ENCODE peak calls at places on chromosomes 4 and X, in eight cellular contexts. Z, J, T, Q, K, W, R and G are unnamed samples. For H3K4me1 and H3K36me3, the result is how much of the 10 kb centered on the place peaks cover.

GRCh38 chrX:130330706-130331105 is 9.0 kb upstream of the SLC25A14 start:
- DNase-seq in Z (no peak), J (peak), T (peak), Q (peak), K (no peak), W (peak), R (peak), G (peak)

GRCh38 chr4:84366932-84367331 is 132.2 kb downstream of the NKX6-1 start:
- DNase-seq in Z (no peak), J (no peak), T (no peak), Q (no peak), K (no peak), W (no peak), R (no peak), G (no peak)

GRCh38 chrX:53287493-53288138 is 6.2 kb upstream of the IQSEC2 start:
- DNase-seq in Z (no peak), J (no peak), T (peak), Q (peak), K (peak), W (peak), R (peak), G (peak)

GRCh38 chr4:127622923-127623754 is 9.6 kb upstream of the INTU start:
- DNase-seq in Z (no peak), J (no peak), T (no peak), Q (peak), K (no peak), W (peak), R (peak), G (peak)

GRCh38 chr4:170202721-170203120 is 113.0 kb upstream of the AADAT start:
- DNase-seq in Z (no peak), J (no peak), T (no peak), Q (no peak), K (no peak), W (no peak), R (no peak), G (no peak)

GRCh38 chr4:86661006-86661405 is 66.9 kb downstream of the PTPN13 start:
- DNase-seq in Z (no peak), J (no peak), T (no peak), Q (no peak), K (no peak), W (no peak), R (no peak), G (no peak)

GRCh38 chrX:141733371-141733770 is 34.8 kb upstream of the SPANXD start:
- DNase-seq in Z (no peak), J (no peak), T (no peak), Q (no peak), K (no peak), W (no peak), R (no peak), G (no peak)

GRCh38 chrX:75084757-75085156 is 71.3 kb downstream of the ABCB7 start:
- DNase-seq in Z (no peak), J (no peak), T (no peak), Q (no peak), K (no peak), W (no peak), R (no peak), G (no peak)

GRCh38 chr4:3332498-3332897 is 39.7 kb downstream of the RGS12 start:
- DNase-seq in Z (no peak), J (no peak), T (no peak), Q (no peak), K (peak), W (no peak), R (no peak), G (no peak)

GRCh38 chr4:101418055-101418454 is 70.7 kb upstream of the PPP3CA start:
- DNase-seq in Z (no peak), J (peak), T (no peak), Q (no peak), K (no peak), W (no peak), R (peak), G (no peak)

GRCh38 chrX:73028876-73029275 is 26.1 kb downstream of the PABPC1L2B start:
- DNase-seq in Z (no peak), J (no peak), T (no peak), Q (no peak), K (no peak), W (no peak), R (no peak), G (no peak)

GRCh38 chr4:1379801-1380331 is 26.4 kb downstream of the NKX1-1 start:
- DNase-seq in Z (no peak), J (no peak), T (no peak), Q (peak), K (no peak), W (peak), R (no peak), G (no peak)

GRCh38 chrX:40552768-40553167 is 28.0 kb upstream of the ATP6AP2 start:
- DNase-seq in Z (no peak), J (no peak), T (no peak), Q (no peak), K (no peak), W (no peak), R (peak), G (no peak)

GRCh38 chrX:386239-386767 is 404 bp downstream of the PPP2R3B start:
- DNase-seq in Z (no peak), J (no peak), T (no peak), Q (no peak), K (no peak), W (peak), R (no peak), G (no peak)

GRCh38 chr4:151688003-151688784 is 72.6 kb downstream of the GATB start:
- DNase-seq in Z (no peak), J (no peak), T (no peak), Q (no peak), K (no peak), W (no peak), R (no peak), G (no peak)

GRCh38 chr4:151689211-151689991 is 71.4 kb downstream of the GATB start:
- DNase-seq in Z (no peak), J (no peak), T (no peak), Q (no peak), K (no peak), W (no peak), R (no peak), G (no peak)

GRCh38 chr4:151687021-151687640 is 73.7 kb downstream of the GATB start:
- DNase-seq in Z (no peak), J (no peak), T (no peak), Q (no peak), K (no peak), W (no peak), R (peak), G (no peak)

GRCh38 chr4:151690164-151690856 is 70.5 kb downstream of the GATB start:
- DNase-seq in Z (no peak), J (no peak), T (no peak), Q (no peak), K (no peak), W (no peak), R (peak), G (peak)

GRCh38 chr4:151688785-151689043 is 72.1 kb downstream of the GATB start:
- DNase-seq in Z (no peak), J (peak), T (no peak), Q (no peak), K (no peak), W (no peak), R (no peak), G (no peak)
- H3K4me1 ChIP-seq in Z (half or more), J (under half), T (under half), Q (under half), K (half or more), W (under half), R (half or more), G (under half)

GRCh38 chrX:21658152-21658737 is at the start of gene KLHL34:
- DNase-seq in Z (no peak), J (no peak), T (peak), Q (no peak), K (no peak), W (peak), R (no peak), G (no peak)

GRCh38 chrX:21655901-21656586 is 2.1 kb downstream of the KLHL34 start:
- DNase-seq in Z (no peak), J (no peak), T (no peak), Q (no peak), K (no peak), W (no peak), R (no peak), G (no peak)

GRCh38 chrX:21658746-21659145 is 616 bp upstream of the KLHL34 start:
- DNase-seq in Z (no peak), J (no peak), T (no peak), Q (no peak), K (no peak), W (no peak), R (no peak), G (no peak)

GRCh38 chrX:21657318-21658151 is 595 bp downstream of the KLHL34 start:
- DNase-seq in Z (no peak), J (no peak), T (no peak), Q (no peak), K (no peak), W (peak), R (no peak), G (no peak)

GRCh38 chrX:21656587-21657317 is 1.4 kb downstream of the KLHL34 start:
- DNase-seq in Z (no peak), J (no peak), T (no peak), Q (no peak), K (no peak), W (no peak), R (no peak), G (no peak)
- H3K36me3 ChIP-seq in Z (under half), J (under half), T (under half), Q (under half), K (under half), W (under half), R (under half), G (under half)

GRCh38 chrX:100635040-100635439 is 1.6 kb downstream of the TSPAN6 start:
- DNase-seq in Z (no peak), J (no peak), T (no peak), Q (no peak), K (no peak), W (no peak), R (no peak), G (no peak)

GRCh38 chrX:100642296-100642695 is 1.7 kb upstream of the SRPX2 start:
- DNase-seq in Z (no peak), J (no peak), T (no peak), Q (no peak), K (no peak), W (no peak), R (no peak), G (no peak)

GRCh38 chrX:100635989-100636320 is 651 bp downstream of the TSPAN6 start:
- DNase-seq in Z (no peak), J (no peak), T (no peak), Q (no peak), K (no peak), W (no peak), R (no peak), G (no peak)

GRCh38 chrX:100636321-100636991 is at the start of gene TSPAN6:
- DNase-seq in Z (no peak), J (peak), T (peak), Q (peak), K (peak), W (peak), R (peak), G (peak)
- H3K27ac ChIP-seq in Z (peak), J (no peak), T (peak), Q (peak), K (peak), W (no peak), R (peak), G (peak)

DNA sequence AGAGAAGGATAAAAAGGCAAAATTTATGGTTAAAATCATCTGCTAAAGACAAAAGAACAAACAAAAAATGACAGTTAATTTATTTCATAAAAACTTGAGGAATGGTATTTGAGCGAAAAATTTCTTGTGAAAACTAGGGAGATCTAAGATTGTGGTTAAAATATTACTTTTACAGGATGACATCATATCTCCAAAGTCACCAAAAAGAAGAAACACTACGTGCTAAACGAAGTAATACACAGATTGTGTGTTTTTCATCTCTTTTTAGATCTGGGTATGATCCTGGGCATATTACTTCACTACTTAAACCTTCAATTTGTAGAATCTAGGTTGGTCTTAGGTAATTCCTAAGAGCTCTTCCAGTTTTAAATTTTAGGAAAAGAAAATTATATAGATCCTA is 107.7 kb downstream of the CAMK2D start:
- DNase-seq in Z (no peak), J (no peak), T (no peak), Q (no peak), K (no peak), W (no peak), R (no peak), G (no peak)
- H3K4me1 ChIP-seq in Z (under half), J (under half), T (under half), Q (under half), K (under half), W (under half), R (under half), G (under half)